ENCODE peak calls at places on chromosome 1, in ten cellular contexts. One of them, this sample, is unnamed.

GRCh38 chr1:67710417-67710816 is 25.4 kb downstream of the GADD45A start:
- DNase-seq in fibroblast of the conjunctiva: no peak
- DNase-seq in stimulated activated naive B cell treated with anti-CD40 and anti-IgM and Interleukin-4, amounts not matched to agents 10 μg/mL and 1 μg/mL and 100 μg/mL, for 72 hours: no peak
- DNase-seq in thoracic aorta: peak
- DNase-seq in EH: peak
- DNase-seq in left ventricle myocardium inferior: no peak
- DNase-seq in lung microvascular endothelial cell: no peak
- DNase-seq in esophagus squamous epithelium: no peak
- DNase-seq in RCC 7860: peak
- DNase-seq in activated CD8-positive, alpha-beta memory T cell treated with anti-CD3 and anti-CD28 coated beads for 48 hours: no peak
- DNase-seq in this sample: peak

GRCh38 chr1:207752456-207753132 is 740 bp downstream of the CD46 start:
- DNase-seq in fibroblast of the conjunctiva: no peak
- DNase-seq in stimulated activated naive B cell treated with anti-CD40 and anti-IgM and Interleukin-4, amounts not matched to agents 10 μg/mL and 1 μg/mL and 100 μg/mL, for 72 hours: peak
- DNase-seq in thoracic aorta: no peak
- DNase-seq in EH: peak
- DNase-seq in left ventricle myocardium inferior: no peak
- DNase-seq in lung microvascular endothelial cell: peak
- DNase-seq in esophagus squamous epithelium: no peak
- DNase-seq in RCC 7860: no peak
- DNase-seq in activated CD8-positive, alpha-beta memory T cell treated with anti-CD3 and anti-CD28 coated beads for 48 hours: peak
- DNase-seq in this sample: peak

GRCh38 chr1:22850681-22851080 is 122.0 kb downstream of the LACTBL1 start:
- DNase-seq in fibroblast of the conjunctiva: no peak
- DNase-seq in stimulated activated naive B cell treated with anti-CD40 and anti-IgM and Interleukin-4, amounts not matched to agents 10 μg/mL and 1 μg/mL and 100 μg/mL, for 72 hours: no peak
- DNase-seq in thoracic aorta: no peak
- DNase-seq in EH: peak
- DNase-seq in left ventricle myocardium inferior: peak
- DNase-seq in lung microvascular endothelial cell: peak
- DNase-seq in esophagus squamous epithelium: no peak
- DNase-seq in RCC 7860: no peak
- DNase-seq in activated CD8-positive, alpha-beta memory T cell treated with anti-CD3 and anti-CD28 coated beads for 48 hours: no peak
- DNase-seq in this sample: peak

GRCh38 chr1:29550119-29550841 is 314.0 kb downstream of the PTPRU start:
- DNase-seq in fibroblast of the conjunctiva: no peak
- DNase-seq in stimulated activated naive B cell treated with anti-CD40 and anti-IgM and Interleukin-4, amounts not matched to agents 10 μg/mL and 1 μg/mL and 100 μg/mL, for 72 hours: no peak
- DNase-seq in thoracic aorta: no peak
- DNase-seq in EH: no peak
- DNase-seq in left ventricle myocardium inferior: no peak
- DNase-seq in lung microvascular endothelial cell: no peak
- DNase-seq in esophagus squamous epithelium: no peak
- DNase-seq in RCC 7860: no peak
- DNase-seq in activated CD8-positive, alpha-beta memory T cell treated with anti-CD3 and anti-CD28 coated beads for 48 hours: no peak
- DNase-seq in this sample: no peak

GRCh38 chr1:144101397-144102050 is 129.7 kb upstream of the FAM72C start:
- DNase-seq in fibroblast of the conjunctiva: no peak
- DNase-seq in stimulated activated naive B cell treated with anti-CD40 and anti-IgM and Interleukin-4, amounts not matched to agents 10 μg/mL and 1 μg/mL and 100 μg/mL, for 72 hours: no peak
- DNase-seq in thoracic aorta: peak
- DNase-seq in EH: no peak
- DNase-seq in left ventricle myocardium inferior: peak
- DNase-seq in lung microvascular endothelial cell: no peak
- DNase-seq in esophagus squamous epithelium: no peak
- DNase-seq in RCC 7860: no peak
- DNase-seq in activated CD8-positive, alpha-beta memory T cell treated with anti-CD3 and anti-CD28 coated beads for 48 hours: no peak
- DNase-seq in this sample: no peak

GRCh38 chr1:69290266-69290665 is 277.5 kb upstream of the LRRC7 start:
- DNase-seq in fibroblast of the conjunctiva: no peak
- DNase-seq in stimulated activated naive B cell treated with anti-CD40 and anti-IgM and Interleukin-4, amounts not matched to agents 10 μg/mL and 1 μg/mL and 100 μg/mL, for 72 hours: no peak
- DNase-seq in thoracic aorta: no peak
- DNase-seq in EH: peak
- DNase-seq in left ventricle myocardium inferior: no peak
- DNase-seq in lung microvascular endothelial cell: no peak
- DNase-seq in esophagus squamous epithelium: no peak
- DNase-seq in RCC 7860: no peak
- DNase-seq in activated CD8-positive, alpha-beta memory T cell treated with anti-CD3 and anti-CD28 coated beads for 48 hours: no peak
- DNase-seq in this sample: no peak

GRCh38 chr1:209364716-209365115 is 218.8 kb upstream of the CAMK1G start:
- DNase-seq in fibroblast of the conjunctiva: no peak
- DNase-seq in stimulated activated naive B cell treated with anti-CD40 and anti-IgM and Interleukin-4, amounts not matched to agents 10 μg/mL and 1 μg/mL and 100 μg/mL, for 72 hours: no peak
- DNase-seq in thoracic aorta: no peak
- DNase-seq in EH: no peak
- DNase-seq in left ventricle myocardium inferior: no peak
- DNase-seq in lung microvascular endothelial cell: no peak
- DNase-seq in esophagus squamous epithelium: no peak
- DNase-seq in RCC 7860: peak
- DNase-seq in activated CD8-positive, alpha-beta memory T cell treated with anti-CD3 and anti-CD28 coated beads for 48 hours: no peak
- DNase-seq in this sample: no peak

GRCh38 chr1:15258828-15259588 is 12.0 kb downstream of the FHAD1 start:
- DNase-seq in fibroblast of the conjunctiva: no peak
- DNase-seq in stimulated activated naive B cell treated with anti-CD40 and anti-IgM and Interleukin-4, amounts not matched to agents 10 μg/mL and 1 μg/mL and 100 μg/mL, for 72 hours: no peak
- DNase-seq in thoracic aorta: no peak
- DNase-seq in EH: no peak
- DNase-seq in left ventricle myocardium inferior: no peak
- DNase-seq in lung microvascular endothelial cell: peak
- DNase-seq in esophagus squamous epithelium: no peak
- DNase-seq in RCC 7860: no peak
- DNase-seq in activated CD8-positive, alpha-beta memory T cell treated with anti-CD3 and anti-CD28 coated beads for 48 hours: no peak
- DNase-seq in this sample: no peak

GRCh38 chr1:35559317-35559944 is 1.8 kb downstream of the NCDN start:
- DNase-seq in fibroblast of the conjunctiva: no peak
- DNase-seq in stimulated activated naive B cell treated with anti-CD40 and anti-IgM and Interleukin-4, amounts not matched to agents 10 μg/mL and 1 μg/mL and 100 μg/mL, for 72 hours: no peak
- DNase-seq in thoracic aorta: no peak
- DNase-seq in EH: no peak
- DNase-seq in left ventricle myocardium inferior: no peak
- DNase-seq in lung microvascular endothelial cell: no peak
- DNase-seq in esophagus squamous epithelium: no peak
- DNase-seq in RCC 7860: no peak
- DNase-seq in activated CD8-positive, alpha-beta memory T cell treated with anti-CD3 and anti-CD28 coated beads for 48 hours: no peak
- DNase-seq in this sample: no peak

GRCh38 chr1:8223531-8223930 is 94.4 kb upstream of the SLC45A1 start:
- DNase-seq in fibroblast of the conjunctiva: no peak
- DNase-seq in stimulated activated naive B cell treated with anti-CD40 and anti-IgM and Interleukin-4, amounts not matched to agents 10 μg/mL and 1 μg/mL and 100 μg/mL, for 72 hours: no peak
- DNase-seq in thoracic aorta: no peak
- DNase-seq in EH: no peak
- DNase-seq in left ventricle myocardium inferior: no peak
- DNase-seq in lung microvascular endothelial cell: no peak
- DNase-seq in esophagus squamous epithelium: no peak
- DNase-seq in RCC 7860: no peak
- DNase-seq in activated CD8-positive, alpha-beta memory T cell treated with anti-CD3 and anti-CD28 coated beads for 48 hours: no peak
- DNase-seq in this sample: no peak

GRCh38 chr1:210978316-210978993 is 155.5 kb downstream of the KCNH1 start:
- DNase-seq in fibroblast of the conjunctiva: no peak
- DNase-seq in stimulated activated naive B cell treated with anti-CD40 and anti-IgM and Interleukin-4, amounts not matched to agents 10 μg/mL and 1 μg/mL and 100 μg/mL, for 72 hours: no peak
- DNase-seq in thoracic aorta: no peak
- DNase-seq in EH: no peak
- DNase-seq in left ventricle myocardium inferior: no peak
- DNase-seq in lung microvascular endothelial cell: no peak
- DNase-seq in esophagus squamous epithelium: no peak
- DNase-seq in RCC 7860: peak
- DNase-seq in activated CD8-positive, alpha-beta memory T cell treated with anti-CD3 and anti-CD28 coated beads for 48 hours: no peak
- DNase-seq in this sample: no peak

GRCh38 chr1:196409586-196409985 is 198.7 kb downstream of the KCNT2 start:
- DNase-seq in fibroblast of the conjunctiva: no peak
- DNase-seq in stimulated activated naive B cell treated with anti-CD40 and anti-IgM and Interleukin-4, amounts not matched to agents 10 μg/mL and 1 μg/mL and 100 μg/mL, for 72 hours: no peak
- DNase-seq in thoracic aorta: no peak
- DNase-seq in EH: peak
- DNase-seq in left ventricle myocardium inferior: no peak
- DNase-seq in lung microvascular endothelial cell: peak
- DNase-seq in esophagus squamous epithelium: no peak
- DNase-seq in RCC 7860: no peak
- DNase-seq in activated CD8-positive, alpha-beta memory T cell treated with anti-CD3 and anti-CD28 coated beads for 48 hours: no peak
- DNase-seq in this sample: peak

GRCh38 chr1:169368406-169368769 is 393 bp downstream of the BLZF1 start:
- DNase-seq in fibroblast of the conjunctiva: no peak
- DNase-seq in stimulated activated naive B cell treated with anti-CD40 and anti-IgM and Interleukin-4, amounts not matched to agents 10 μg/mL and 1 μg/mL and 100 μg/mL, for 72 hours: peak
- DNase-seq in thoracic aorta: no peak
- DNase-seq in EH: no peak
- DNase-seq in left ventricle myocardium inferior: no peak
- DNase-seq in lung microvascular endothelial cell: peak
- DNase-seq in esophagus squamous epithelium: no peak
- DNase-seq in RCC 7860: no peak
- DNase-seq in activated CD8-positive, alpha-beta memory T cell treated with anti-CD3 and anti-CD28 coated beads for 48 hours: no peak
- DNase-seq in this sample: peak

GRCh38 chr1:112849425-112849966 is 106.5 kb downstream of the SLC16A1 start:
- DNase-seq in fibroblast of the conjunctiva: peak
- DNase-seq in stimulated activated naive B cell treated with anti-CD40 and anti-IgM and Interleukin-4, amounts not matched to agents 10 μg/mL and 1 μg/mL and 100 μg/mL, for 72 hours: no peak
- DNase-seq in thoracic aorta: no peak
- DNase-seq in EH: peak
- DNase-seq in left ventricle myocardium inferior: peak
- DNase-seq in lung microvascular endothelial cell: peak
- DNase-seq in esophagus squamous epithelium: no peak
- DNase-seq in RCC 7860: no peak
- DNase-seq in activated CD8-positive, alpha-beta memory T cell treated with anti-CD3 and anti-CD28 coated beads for 48 hours: no peak
- DNase-seq in this sample: peak

This sample was measured in IMR-90.